ENCODE peak calls at places on chromosomes 7 and 10, in seven cellular contexts. V, E, W, T, J, I and R are unnamed samples.

GRCh38 chr10:69222157-69223027 is 2.3 kb downstream of the HKDC1 start:
- DNase-seq in I (peak; percentile 89), V (peak; percentile 45), W (peak; percentile 31), J (peak; percentile 77), E (peak; percentile 49), T (no peak), R (peak; percentile 84)

GRCh38 chr7:25894002-25894901 is 257.7 kb upstream of the NFE2L3 start:
- DNase-seq in J (no peak), W (no peak), V (no peak), T (no peak), I (peak; percentile 52), E (no peak), R (peak; percentile 58)

GRCh38 chr7:7014827-7015610 is 167.3 kb upstream of the C1GALT1 start:
- DNase-seq in T (no peak), W (no peak), J (no peak), I (no peak), V (no peak), E (no peak), R (no peak)

GRCh38 chr7:40918701-40919271 is 784.0 kb downstream of the SUGCT start:
- DNase-seq in V (peak; percentile 74), T (no peak), J (peak; percentile 68), W (no peak), E (peak; percentile 30), I (no peak), R (no peak)

GRCh38 chr7:105131033-105131656 is 117.1 kb downstream of the KMT2E start:
- DNase-seq in W (no peak), V (peak; percentile 27), J (peak; percentile 25), I (peak; percentile 27), E (peak; percentile 27), T (no peak), R (peak; percentile 26)

GRCh38 chr10:92181575-92181974 is 109.3 kb downstream of the CPEB3 start:
- DNase-seq in T (no peak), E (peak; percentile 1), J (peak; percentile 27), V (no peak), I (no peak), W (no peak), R (no peak)

GRCh38 chr7:156580036-156580435 is 60.5 kb upstream of the RNF32 start:
- DNase-seq in T (no peak), E (no peak), V (no peak), W (no peak), I (no peak), J (no peak), R (no peak)

GRCh38 chr10:5423774-5424173 is 11.4 kb downstream of the NET1 start:
- DNase-seq in J (no peak), E (no peak), I (no peak), V (no peak), W (no peak), T (no peak), R (no peak)

GRCh38 chr7:90756366-90756765 is 160.2 kb downstream of the CDK14 start:
- DNase-seq in J (no peak), V (no peak), I (no peak), T (no peak), W (no peak), E (no peak), R (no peak)

DNA sequence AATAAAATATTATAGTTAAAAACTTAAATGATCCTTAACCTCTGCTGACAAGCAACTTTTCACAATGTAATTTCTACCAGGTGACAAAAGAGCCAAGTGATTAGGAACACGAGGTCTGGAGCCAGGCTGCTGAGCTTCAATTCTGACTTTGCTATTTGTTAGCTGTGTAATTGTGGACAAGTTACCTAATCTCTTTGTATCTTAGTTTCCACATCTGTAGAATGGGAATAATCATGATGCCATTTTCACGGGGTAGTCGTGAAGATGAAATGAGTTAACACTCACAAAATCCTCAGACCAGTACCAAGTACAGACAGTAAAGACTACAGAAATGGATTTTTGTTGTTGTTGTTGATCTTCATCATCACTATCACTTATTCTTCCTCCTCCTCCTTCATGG is 144.5 kb downstream of the SLC25A13 start:
- DNase-seq in T (no peak), W (no peak), I (no peak), V (no peak), J (no peak), E (no peak), R (no peak)
- TF ChIP-seq CTCF in T (no peak), W (no peak), I (no peak), V (no peak), J (no peak), E (no peak), R (no peak)

DNA sequence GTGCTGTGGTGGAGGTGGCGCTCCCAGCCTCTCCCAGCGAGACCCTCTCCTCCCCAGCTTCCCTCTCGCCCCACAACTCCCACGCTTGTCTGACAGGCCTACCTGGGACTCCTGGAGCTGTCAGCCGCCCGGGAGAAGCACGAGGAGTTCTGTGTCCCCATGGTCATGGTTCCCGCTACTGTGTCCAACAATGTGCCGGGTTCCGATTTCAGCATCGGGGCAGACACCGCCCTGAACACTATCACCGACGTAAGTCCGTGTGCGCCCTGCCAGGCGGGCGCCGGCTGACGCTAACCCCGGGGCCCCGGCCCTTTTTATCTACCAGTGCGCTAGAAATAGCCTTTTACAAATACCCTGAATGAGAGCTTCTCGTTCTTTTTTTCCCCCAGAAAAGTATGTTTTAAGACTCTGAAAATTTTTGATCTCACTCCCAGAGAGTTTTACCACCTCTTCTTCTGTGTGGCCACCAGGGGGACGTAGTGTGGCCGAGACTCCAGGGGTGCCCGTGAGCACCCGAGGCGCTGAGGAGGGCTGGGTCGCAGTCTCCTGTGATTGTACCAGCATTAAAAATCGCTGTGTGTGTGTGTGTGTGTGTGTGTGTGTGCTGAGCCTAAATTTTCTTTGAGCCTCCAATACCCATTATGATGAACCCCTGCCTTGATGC is 52.6 kb downstream of the PFKP start:
- DNase-seq in V (no peak), I (no peak), W (no peak), E (no peak), T (peak; percentile 42), J (peak; percentile 28), R (no peak)
- TF ChIP-seq CTCF in V (peak; percentile 76), I (peak; percentile 15), W (peak; percentile 31), E (peak; percentile 47), T (no peak), J (peak; percentile 43), R (no peak)

DNA sequence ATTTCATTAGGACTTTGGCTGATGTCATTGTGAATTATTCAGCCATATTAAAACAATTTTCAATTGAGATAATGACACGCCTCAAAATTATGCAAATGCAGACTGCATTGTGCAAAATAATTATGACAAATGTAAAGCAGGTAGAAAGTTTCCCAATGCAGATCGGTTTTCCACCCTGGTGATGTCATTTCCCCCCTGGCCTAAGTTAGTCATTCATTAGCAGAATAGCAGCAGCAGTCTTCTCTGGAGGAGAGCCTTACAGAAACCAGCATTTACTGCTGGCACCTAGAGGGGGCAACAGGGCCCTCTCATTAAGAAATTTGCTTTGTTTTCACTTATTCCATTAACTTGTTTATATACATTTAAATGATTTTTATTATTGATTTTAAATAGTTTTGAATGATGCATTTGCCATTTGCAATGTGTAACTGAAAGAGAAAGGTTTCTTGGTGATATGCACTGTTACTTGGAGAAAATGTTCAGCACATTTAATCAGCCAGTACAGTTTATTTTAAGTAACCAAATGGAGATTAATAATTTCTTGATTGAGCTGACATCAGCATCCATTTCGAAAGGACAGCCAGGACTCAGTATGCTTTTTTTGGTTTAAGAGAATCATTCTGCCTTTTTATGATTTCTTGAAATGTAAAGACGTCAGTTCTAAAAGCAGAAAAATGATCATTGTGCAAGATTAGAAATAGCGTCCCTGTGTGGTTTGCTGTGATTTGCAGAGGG is 3.4 kb downstream of the ARID5B start:
- DNase-seq in T (no peak), E (peak; percentile 72), I (peak; percentile 60), W (no peak), V (peak; percentile 75), J (peak; percentile 81), R (peak; percentile 74)
- TF ChIP-seq CTCF in T (no peak), E (peak; percentile 45), I (peak; percentile 11), W (no peak), V (peak; percentile 61), J (peak; percentile 42), R (no peak)

GRCh38 chr10:63780075-63780474 is 258.9 kb downstream of the REEP3 start:
- DNase-seq in W (no peak), T (no peak), I (no peak), E (no peak), J (no peak), V (no peak), R (no peak)

GRCh38 chr10:63783882-63784281 is 262.7 kb downstream of the REEP3 start:
- DNase-seq in V (no peak), E (no peak), J (no peak), T (no peak), W (no peak), I (no peak), R (no peak)

GRCh38 chr10:63781226-63781625 is 260.0 kb downstream of the REEP3 start:
- DNase-seq in T (no peak), W (no peak), E (no peak), I (no peak), J (no peak), V (no peak), R (no peak)
- TF ChIP-seq CTCF in T (no peak), W (no peak), E (no peak), I (no peak), J (no peak), V (no peak), R (no peak)

GRCh38 chr10:9301148-9301547 is 1246.7 kb downstream of the GATA3 start:
- DNase-seq in V (no peak), W (no peak), I (no peak), J (peak; percentile 8), T (no peak), E (no peak), R (no peak)
- TF ChIP-seq CTCF in V (peak; percentile 68), W (no peak), I (no peak), J (peak; percentile 3), T (no peak), E (peak; percentile 13), R (no peak)